ENCODE peak calls at places on chromosomes 1 and 21, in eight cellular contexts. T is Panc1, M is HL-60, V is HepG2, I is HCT116, L is SK-N-SH, G is K562, O is GM12878. K is an unnamed sample.

GRCh38 chr1:112251766-112252506 is 144.1 kb upstream of the CTTNBP2NL start:
- DNase-seq in O (no peak), V (no peak), L (no peak), G (no peak), M (no peak), T (no peak), I (peak; percentile 93), K (no peak)

GRCh38 chr1:223221686-223222085 is 78.6 kb upstream of the TLR5 start:
- DNase-seq in G (no peak), M (no peak), V (no peak), O (no peak), T (no peak), L (no peak), I (no peak), K (no peak)

GRCh38 chr1:156419863-156420208 is 50.8 kb downstream of the RHBG start:
- DNase-seq in O (no peak), T (no peak), G (peak; percentile 55), V (peak; percentile 7), I (no peak), M (no peak), L (peak; percentile 84), K (peak; percentile 77)

GRCh38 chr1:22612657-22613056 is 23.8 kb upstream of the C1QA start:
- DNase-seq in L (peak; percentile 56), I (no peak), O (no peak), M (no peak), V (no peak), G (no peak), T (no peak), K (no peak)

GRCh38 chr1:76835203-76835602 is 32.1 kb upstream of the ST6GALNAC5 start:
- DNase-seq in T (no peak), I (no peak), L (no peak), M (no peak), V (no peak), G (no peak), O (no peak), K (no peak)

GRCh38 chr1:234437423-234438171 is 41.4 kb downstream of the TARBP1 start:
- DNase-seq in O (no peak), L (peak; percentile 50), G (no peak), T (no peak), I (no peak), V (peak; percentile 9), M (no peak), K (no peak)

GRCh38 chr1:216175714-216176113 is 247.5 kb downstream of the USH2A start:
- DNase-seq in I (no peak), O (no peak), L (no peak), M (no peak), T (no peak), G (no peak), V (no peak), K (peak; percentile 67)

GRCh38 chr1:57007948-57008347 is 42.1 kb upstream of the C8B start:
- DNase-seq in G (no peak), L (no peak), I (no peak), V (no peak), M (no peak), O (no peak), T (no peak), K (no peak)

GRCh38 chr1:226674892-226675719 is 64.0 kb downstream of the ITPKB start:
- DNase-seq in O (peak; percentile 71), M (peak; percentile 95), V (no peak), L (no peak), I (no peak), G (no peak), T (no peak), K (no peak)

GRCh38 chr1:81604982-81605381 is 195.8 kb upstream of the ADGRL2 start:
- DNase-seq in G (no peak), T (no peak), O (no peak), L (no peak), I (no peak), V (no peak), M (no peak), K (peak; percentile 44)
- TF ChIP-seq REST in G (no peak), T (no peak), O (no peak), L (no peak), I (no peak), V (no peak), M (no peak), K (no peak)

DNA sequence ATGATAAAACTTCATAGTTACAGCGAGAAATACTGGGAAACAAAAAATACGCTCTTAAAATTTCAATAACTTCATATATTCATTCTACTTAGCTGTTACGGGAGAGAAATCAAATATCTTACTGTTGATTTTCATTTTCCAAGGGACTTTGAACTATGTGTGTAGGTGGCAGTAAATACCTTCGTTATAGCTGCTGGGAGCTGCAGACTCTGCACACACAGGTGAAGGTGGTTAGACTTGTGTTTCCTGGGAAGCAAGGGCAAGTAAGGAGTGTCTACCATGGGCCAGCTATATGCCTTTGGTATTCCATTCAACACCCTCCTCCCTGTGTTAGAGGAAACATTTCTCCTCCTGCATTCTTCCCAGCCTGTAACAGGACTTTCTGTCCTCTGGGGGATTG is 51.4 kb upstream of the DIRAS3 start:
- DNase-seq in L (no peak), O (no peak), V (no peak), I (no peak), T (no peak), M (no peak), G (no peak), K (no peak)
- TF ChIP-seq POLR2AphosphoS5 in L (no peak), O (no peak), V (no peak), I (no peak), T (no peak), M (no peak), G (no peak), K (no peak)

GRCh38 chr1:204130178-204130577 is 21.7 kb downstream of the ETNK2 start:
- DNase-seq in O (no peak), M (no peak), T (no peak), G (no peak), L (peak; percentile 80), V (no peak), I (no peak), K (peak; percentile 25)
- TF ChIP-seq REST in O (no peak), M (no peak), T (no peak), G (no peak), L (no peak), V (no peak), I (no peak), K (no peak)

DNA sequence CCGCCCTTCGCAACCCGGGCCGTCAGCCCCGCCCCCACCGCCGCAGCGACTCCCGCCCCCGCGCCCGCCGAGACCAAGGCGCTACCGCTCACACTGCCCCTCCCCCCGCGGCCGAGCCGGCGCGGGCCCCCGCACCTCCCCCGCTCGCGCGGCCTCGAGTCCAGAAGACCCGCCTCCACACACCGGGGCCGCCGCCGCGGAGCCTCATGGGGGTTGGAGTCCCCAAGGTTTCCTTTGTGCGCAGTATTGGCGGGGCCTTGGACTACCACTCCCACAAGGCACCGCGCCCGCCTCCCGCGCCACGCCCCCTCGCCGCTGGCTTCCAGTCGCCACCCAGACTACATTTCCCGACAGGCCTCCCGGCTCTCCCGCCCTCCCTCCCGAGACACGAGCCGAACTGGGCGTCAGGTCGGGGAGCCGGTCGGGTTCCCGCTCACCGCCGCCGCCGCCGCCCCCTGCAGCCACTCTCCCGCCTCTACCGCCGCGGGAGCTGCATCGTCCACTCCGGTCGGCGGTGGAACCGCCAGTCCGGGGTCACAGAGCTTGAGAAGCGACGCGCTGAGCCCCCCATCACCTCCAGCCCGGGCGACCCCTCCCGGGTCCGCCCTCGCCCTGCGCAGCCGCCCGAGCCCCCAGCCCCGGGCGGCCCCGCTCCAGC is at the start of gene PHF13:
- DNase-seq in I (peak; percentile 97), V (peak; percentile 97), T (peak; percentile 84), M (peak; percentile 99), G (peak; percentile 100), O (peak; percentile 92), L (peak; percentile 100), K (peak; percentile 99)
- TF ChIP-seq POLR2AphosphoS5 in I (peak; percentile 66), V (no peak), T (no peak), M (no peak), G (peak; percentile 64), O (peak; percentile 39), L (no peak), K (no peak)

DNA sequence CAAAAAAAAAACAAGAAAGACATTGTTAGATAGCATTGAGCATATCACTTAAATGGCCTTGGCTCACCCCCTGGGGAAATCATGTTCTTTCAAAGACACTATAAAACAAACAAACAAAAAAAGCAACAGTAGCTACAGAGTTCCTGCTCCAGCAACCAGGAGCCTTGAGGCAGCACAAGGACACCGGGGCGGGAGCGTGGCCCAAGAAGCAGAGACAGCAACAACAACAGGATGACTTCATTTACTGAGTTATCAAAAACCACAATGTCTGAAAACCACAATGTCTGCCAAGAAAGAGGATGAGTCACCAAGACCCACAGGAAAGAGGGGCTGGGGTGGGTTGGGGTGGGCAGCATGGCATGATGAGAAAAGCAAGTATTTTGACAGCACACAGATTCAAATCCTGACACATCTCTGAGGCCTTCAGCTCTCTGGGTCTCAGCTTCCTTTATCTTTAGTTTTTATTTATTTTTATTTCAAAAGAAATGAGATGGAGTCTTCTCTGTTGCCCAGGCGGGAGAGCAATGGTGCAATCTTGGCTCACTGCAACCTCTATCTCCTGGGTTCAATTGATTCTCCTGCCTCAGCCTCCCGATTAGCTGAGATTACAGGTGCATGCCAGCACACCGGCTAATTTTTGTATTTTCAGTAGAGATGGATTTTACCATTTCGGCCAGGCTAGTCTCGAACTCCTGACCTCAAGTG is 19.3 kb upstream of the ATP2B4 start:
- DNase-seq in V (no peak), I (no peak), M (peak; percentile 58), O (no peak), L (no peak), T (no peak), G (peak; percentile 74), K (no peak)
- TF ChIP-seq REST in V (no peak), I (no peak), M (no peak), O (no peak), L (peak; percentile 45), T (no peak), G (no peak), K (no peak)

GRCh38 chr1:182383934-182384333 is 7.7 kb downstream of the GLUL start:
- DNase-seq in L (no peak), O (no peak), T (no peak), I (no peak), M (no peak), V (no peak), G (no peak), K (no peak)
- TF ChIP-seq POLR2AphosphoS5 in L (no peak), O (no peak), T (no peak), I (no peak), M (no peak), V (no peak), G (no peak), K (no peak)

DNA sequence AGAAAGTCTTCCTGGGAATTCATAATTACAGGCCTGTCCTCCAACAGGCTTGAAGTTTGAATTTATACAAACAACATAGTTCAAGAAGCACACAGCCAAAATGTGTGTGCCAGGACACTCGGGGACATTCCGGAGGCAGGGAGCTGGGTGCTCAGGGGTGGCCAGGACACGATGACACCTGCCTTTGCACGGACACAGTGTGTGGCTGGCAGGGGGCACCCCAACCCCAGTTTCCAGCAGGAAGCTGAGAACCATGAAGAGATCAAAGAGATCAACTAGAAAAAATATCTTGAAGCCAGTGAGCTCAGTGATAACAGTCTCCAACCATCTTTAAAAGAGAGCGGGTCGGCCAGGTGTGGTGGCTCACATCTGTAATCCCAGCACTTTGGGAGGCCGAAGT is 32.5 kb upstream of the TRAPPC10 start:
- DNase-seq in M (no peak), O (no peak), L (no peak), I (no peak), T (no peak), V (no peak), G (no peak), K (no peak)
- TF ChIP-seq REST in M (no peak), O (no peak), L (no peak), I (no peak), T (no peak), V (no peak), G (no peak), K (no peak)